ENCODE peak calls at places on chromosomes 3 and 15, in eight cellular contexts. T is A549; X is BJ; C is CD8-positive, alpha-beta T cell; R is cardiac fibroblast; Q is left ventricle myocardium inferior; U is foreskin fibroblast; N is fibroblast of pulmonary artery. V is an unnamed sample.

GRCh38 chr15:54305138-54305537 is 326.9 kb downstream of the UNC13C start:
- DNase-seq in T (no peak), X (no peak), C (no peak), R (no peak), Q (no peak), U (no peak), N (no peak), V (no peak)

GRCh38 chr3:65894679-65895078 is 144.0 kb downstream of the MAGI1 start:
- DNase-seq in T (no peak), X (peak), C (no peak), R (peak), Q (no peak), U (peak), N (peak), V (no peak)

GRCh38 chr3:119219069-119219468 is 21.6 kb downstream of the B4GALT4 start:
- DNase-seq in T (no peak), X (no peak), C (no peak), R (peak), Q (no peak), U (no peak), N (peak), V (no peak)

GRCh38 chr15:86316699-86317378 is 237.2 kb downstream of the AGBL1 start:
- DNase-seq in T (no peak), X (no peak), C (no peak), R (no peak), Q (no peak), U (no peak), N (no peak), V (no peak)

GRCh38 chr15:99502182-99502581 is 63.6 kb upstream of the MEF2A start:
- DNase-seq in T (no peak), X (no peak), C (no peak), R (no peak), Q (no peak), U (no peak), N (no peak), V (no peak)

GRCh38 chr3:71251156-71251775 is 332.3 kb downstream of the FOXP1 start:
- DNase-seq in T (no peak), X (peak), C (no peak), R (peak), Q (no peak), U (peak), N (peak), V (no peak)

GRCh38 chr3:187878776-187879524 is 133.7 kb upstream of the BCL6 start:
- DNase-seq in T (no peak), X (no peak), C (no peak), R (peak), Q (no peak), U (peak), N (peak), V (no peak)

GRCh38 chr3:25652921-25653320 is 11.8 kb downstream of the TOP2B start:
- DNase-seq in T (no peak), X (no peak), C (no peak), R (no peak), Q (no peak), U (no peak), N (no peak), V (no peak)

GRCh38 chr3:57059416-57059815 is 1.0 kb upstream of the SPATA12 start:
- DNase-seq in T (no peak), X (no peak), C (no peak), R (no peak), Q (no peak), U (no peak), N (no peak), V (no peak)

GRCh38 chr15:58026051-58026450 is 39.5 kb downstream of the ALDH1A2 start:
- DNase-seq in T (no peak), X (no peak), C (no peak), R (no peak), Q (no peak), U (no peak), N (peak), V (no peak)

GRCh38 chr3:62041681-62042080 is 331.7 kb downstream of the FEZF2 start:
- DNase-seq in T (no peak), X (no peak), C (no peak), R (no peak), Q (no peak), U (no peak), N (no peak), V (no peak)

GRCh38 chr15:78024141-78024567 is 53.4 kb downstream of the TBC1D2B start:
- DNase-seq in T (no peak), X (no peak), C (no peak), R (peak), Q (peak), U (no peak), N (peak), V (no peak)

GRCh38 chr15:99345832-99346462 is 94.7 kb downstream of the LRRC28 start:
- DNase-seq in T (no peak), X (no peak), C (no peak), R (no peak), Q (no peak), U (no peak), N (no peak), V (no peak)

GRCh38 chr15:51094606-51095569 is at the start of gene TNFAIP8L3:
- DNase-seq in T (peak), X (no peak), C (no peak), R (peak), Q (peak), U (peak), N (peak), V (peak)

GRCh38 chr3:100600181-100601042 is 9.0 kb upstream of the ADGRG7 start:
- DNase-seq in T (no peak), X (no peak), C (no peak), R (no peak), Q (no peak), U (no peak), N (no peak), V (peak)

GRCh38 chr15:49902791-49903481 is 216.1 kb downstream of the ATP8B4 start:
- DNase-seq in T (no peak), X (peak), C (no peak), R (peak), Q (no peak), U (no peak), N (peak), V (no peak)

GRCh38 chr3:134605506-134605905 is 45.3 kb downstream of the KY start:
- DNase-seq in T (no peak), X (no peak), C (no peak), R (no peak), Q (no peak), U (no peak), N (no peak), V (no peak)

GRCh38 chr3:188868803-188869202 is 303.0 kb upstream of the TPRG1 start:
- DNase-seq in T (no peak), X (no peak), C (no peak), R (no peak), Q (no peak), U (no peak), N (no peak), V (no peak)

GRCh38 chr3:194855025-194855391 is 169.3 kb downstream of the FAM43A start:
- DNase-seq in T (no peak), X (no peak), C (no peak), R (no peak), Q (no peak), U (no peak), N (no peak), V (no peak)

GRCh38 chr3:139764936-139765335 is 87.2 kb upstream of the NMNAT3 start:
- DNase-seq in T (no peak), X (peak), C (no peak), R (peak), Q (no peak), U (peak), N (peak), V (no peak)

GRCh38 chr15:49686626-49687025 is 65.8 kb downstream of the DTWD1 start:
- DNase-seq in T (no peak), X (no peak), C (no peak), R (peak), Q (no peak), U (peak), N (peak), V (no peak)

GRCh38 chr3:119098006-119098405 is 48.0 kb upstream of the TEX55 start:
- DNase-seq in T (no peak), X (no peak), C (no peak), R (no peak), Q (no peak), U (no peak), N (no peak), V (no peak)

GRCh38 chr3:192817053-192817452 is 89.7 kb upstream of the FGF12 start:
- DNase-seq in T (no peak), X (no peak), C (no peak), R (peak), Q (no peak), U (peak), N (peak), V (no peak)

GRCh38 chr3:179168933-179169332 is 20.8 kb downstream of the PIK3CA start:
- DNase-seq in T (no peak), X (no peak), C (no peak), R (no peak), Q (no peak), U (no peak), N (no peak), V (no peak)

GRCh38 chr3:25007974-25008658 is 419.9 kb upstream of the RARB start:
- DNase-seq in T (no peak), X (no peak), C (no peak), R (peak), Q (no peak), U (no peak), N (peak), V (no peak)

GRCh38 chr3:44337253-44337652 is 1.3 kb upstream of the TCAIM start:
- DNase-seq in T (no peak), X (no peak), C (no peak), R (peak), Q (no peak), U (no peak), N (no peak), V (no peak)

GRCh38 chr3:171654809-171655208 is 155.5 kb downstream of the PLD1 start:
- DNase-seq in T (no peak), X (no peak), C (no peak), R (peak), Q (peak), U (peak), N (peak), V (no peak)

GRCh38 chr15:70164156-70164900 is 66.6 kb upstream of the TLE3 start:
- DNase-seq in T (no peak), X (no peak), C (no peak), R (no peak), Q (no peak), U (no peak), N (no peak), V (no peak)

GRCh38 chr15:53758412-53758811 is 1.1 kb downstream of the WDR72 start:
- DNase-seq in T (no peak), X (no peak), C (no peak), R (no peak), Q (no peak), U (no peak), N (no peak), V (no peak)

GRCh38 chr3:53243165-53243564 is 12.7 kb downstream of the TKT start:
- DNase-seq in T (no peak), X (peak), C (no peak), R (peak), Q (no peak), U (peak), N (peak), V (no peak)

GRCh38 chr15:90325677-90326200 is 26.3 kb upstream of the ZNF774 start:
- DNase-seq in T (no peak), X (no peak), C (no peak), R (no peak), Q (no peak), U (no peak), N (no peak), V (no peak)

GRCh38 chr3:5891721-5892120 is 704.2 kb downstream of the EDEM1 start:
- DNase-seq in T (no peak), X (no peak), C (no peak), R (no peak), Q (no peak), U (no peak), N (no peak), V (no peak)

GRCh38 chr3:5888845-5889244 is 701.3 kb downstream of the EDEM1 start:
- DNase-seq in T (no peak), X (no peak), C (no peak), R (no peak), Q (no peak), U (no peak), N (no peak), V (no peak)
- TF ChIP-seq CTCF in T (no peak), X (no peak), C (no peak), R (no peak), Q (no peak), U (no peak), N (no peak), V (no peak)

GRCh38 chr15:28019594-28020320 is 79.4 kb downstream of the OCA2 start:
- DNase-seq in T (no peak), X (no peak), C (no peak), R (no peak), Q (no peak), U (no peak), N (no peak), V (no peak)

GRCh38 chr15:28018291-28019044 is 80.6 kb downstream of the OCA2 start:
- DNase-seq in T (no peak), X (no peak), C (no peak), R (no peak), Q (no peak), U (no peak), N (no peak), V (no peak)

GRCh38 chr15:28021281-28022039 is 77.7 kb downstream of the OCA2 start:
- DNase-seq in T (peak), X (no peak), C (peak), R (peak), Q (peak), U (no peak), N (peak), V (peak)

GRCh38 chr15:28022181-28022580 is 76.9 kb downstream of the OCA2 start:
- DNase-seq in T (no peak), X (no peak), C (no peak), R (no peak), Q (no peak), U (no peak), N (no peak), V (no peak)

GRCh38 chr15:28020644-28021043 is 78.5 kb downstream of the OCA2 start:
- DNase-seq in T (no peak), X (no peak), C (no peak), R (no peak), Q (no peak), U (no peak), N (no peak), V (no peak)
- TF ChIP-seq CTCF in T (no peak), X (no peak), C (no peak), R (no peak), Q (no peak), U (no peak), N (no peak), V (no peak)

GRCh38 chr3:10473581-10474438 is 31.6 kb downstream of the ATP2B2 start:
- DNase-seq in T (no peak), X (no peak), C (no peak), R (no peak), Q (no peak), U (no peak), N (no peak), V (no peak)
- TF ChIP-seq CTCF in T (no peak), X (no peak), C (no peak), R (no peak), Q (no peak), U (no peak), N (no peak), V (no peak)

GRCh38 chr3:852033-852432 is 240.8 kb upstream of the CNTN6 start:
- DNase-seq in T (no peak), X (no peak), C (no peak), R (no peak), Q (no peak), U (no peak), N (no peak), V (no peak)
- TF ChIP-seq CTCF in T (no peak), X (no peak), C (no peak), R (peak), Q (no peak), U (no peak), N (no peak), V (no peak)

DNA sequence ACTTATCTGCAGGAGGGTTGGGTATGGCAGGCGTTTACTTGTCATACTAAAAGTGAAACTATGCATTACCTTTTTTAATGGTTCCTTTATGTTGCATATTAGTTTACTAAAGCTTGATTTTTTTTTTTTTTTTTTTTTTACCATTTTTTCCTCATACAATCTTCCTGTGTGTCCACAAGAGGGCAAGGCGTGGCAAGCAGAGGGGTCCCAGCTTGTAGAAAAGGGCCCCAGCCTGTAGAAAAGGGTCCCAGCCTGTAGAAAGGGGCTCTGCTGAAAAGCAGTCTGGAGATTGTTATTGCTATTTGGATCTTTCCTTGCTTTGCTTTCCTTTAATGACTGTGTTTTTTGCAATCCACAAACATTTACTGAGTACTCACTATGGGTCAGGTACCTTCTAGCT is 21.9 kb downstream of the MKRN2 start:
- DNase-seq in T (no peak), X (no peak), C (no peak), R (no peak), Q (no peak), U (no peak), N (no peak), V (no peak)
- TF ChIP-seq CTCF in T (peak), X (peak), C (peak), R (peak), Q (no peak), U (no peak), N (peak), V (no peak)

GRCh38 chr15:42920281-42921048 is at the start of gene TTBK2:
- DNase-seq in T (peak), X (peak), C (peak), R (peak), Q (peak), U (peak), N (peak), V (peak)
- TF ChIP-seq CTCF in T (no peak), X (peak), C (no peak), R (peak), Q (no peak), U (no peak), N (no peak), V (no peak)

V was measured in Calu3.